ENCODE peak calls at places on chromosome 4, in five cellular contexts. F, V, P, M and S are unnamed samples.

GRCh38 chr4:67861513-67861912 is 22.3 kb downstream of the TMPRSS11D start:
- DNase-seq in F (no peak), V (no peak), P (no peak), M (no peak), S (no peak)

GRCh38 chr4:7430965-7431695 is 3.6 kb downstream of the PSAPL1 start:
- DNase-seq in F (no peak), V (no peak), P (peak), M (no peak), S (no peak)

GRCh38 chr4:137509855-137510282 is 22.4 kb downstream of the PCDH18 start:
- DNase-seq in F (no peak), V (no peak), P (no peak), M (no peak), S (no peak)

GRCh38 chr4:18127030-18127429 is 105.5 kb upstream of the LCORL start:
- DNase-seq in F (no peak), V (no peak), P (no peak), M (no peak), S (no peak)

GRCh38 chr4:123553279-123553678 is 156.7 kb downstream of the SPRY1 start:
- DNase-seq in F (no peak), V (peak), P (no peak), M (no peak), S (no peak)

GRCh38 chr4:36997727-36998126 is 246.8 kb upstream of the NWD2 start:
- DNase-seq in F (no peak), V (no peak), P (no peak), M (no peak), S (no peak)

GRCh38 chr4:74365761-74366160 is 816 bp downstream of the EREG start:
- DNase-seq in F (no peak), V (peak), P (no peak), M (no peak), S (no peak)

GRCh38 chr4:5711479-5712184 is 631 bp downstream of the EVC start:
- DNase-seq in F (no peak), V (no peak), P (peak), M (peak), S (no peak)

GRCh38 chr4:110163327-110164070 is 34.9 kb downstream of the ELOVL6 start:
- DNase-seq in F (no peak), V (no peak), P (no peak), M (no peak), S (no peak)

GRCh38 chr4:27807207-27807606 is 946.6 kb downstream of the STIM2 start:
- DNase-seq in F (no peak), V (no peak), P (no peak), M (no peak), S (no peak)

GRCh38 chr4:23921993-23922392 is 32.1 kb upstream of the PPARGC1A start:
- DNase-seq in F (no peak), V (no peak), P (no peak), M (no peak), S (no peak)

GRCh38 chr4:185868983-185869938 is 57.3 kb upstream of the SORBS2 start:
- DNase-seq in F (no peak), V (no peak), P (no peak), M (no peak), S (no peak)

GRCh38 chr4:7806080-7806630 is 133.5 kb downstream of the AFAP1 start:
- DNase-seq in F (no peak), V (peak), P (peak), M (no peak), S (no peak)

GRCh38 chr4:143581331-143581961 is 67.9 kb downstream of the SMARCA5 start:
- DNase-seq in F (no peak), V (no peak), P (no peak), M (no peak), S (no peak)

GRCh38 chr4:156223985-156224384 is 270.3 kb upstream of the CTSO start:
- DNase-seq in F (no peak), V (no peak), P (no peak), M (no peak), S (no peak)

GRCh38 chr4:107210450-107211239 is 174.5 kb upstream of the DKK2 start:
- DNase-seq in F (no peak), V (no peak), P (no peak), M (no peak), S (no peak)

GRCh38 chr4:176767183-176767582 is 25.5 kb downstream of the VEGFC start:
- DNase-seq in F (no peak), V (no peak), P (no peak), M (no peak), S (no peak)

GRCh38 chr4:103718993-103719319 is 829 bp downstream of the TACR3 start:
- DNase-seq in F (no peak), V (peak), P (no peak), M (no peak), S (no peak)

GRCh38 chr4:106588906-106589305 is 220.3 kb upstream of the GIMD1 start:
- DNase-seq in F (no peak), V (no peak), P (no peak), M (no peak), S (no peak)

GRCh38 chr4:14744346-14744745 is 257.9 kb upstream of the CPEB2 start:
- DNase-seq in F (no peak), V (no peak), P (no peak), M (peak), S (no peak)

GRCh38 chr4:109574443-109574850 is 14.4 kb downstream of the MCUB start:
- DNase-seq in F (no peak), V (no peak), P (no peak), M (no peak), S (no peak)

GRCh38 chr4:162499478-162499877 is 335.7 kb upstream of the FSTL5 start:
- DNase-seq in F (no peak), V (no peak), P (no peak), M (no peak), S (no peak)

GRCh38 chr4:41645716-41646115 is 102.8 kb downstream of the PHOX2B start:
- DNase-seq in F (no peak), V (no peak), P (no peak), M (no peak), S (no peak)

GRCh38 chr4:138678985-138679746 is 336.4 kb upstream of the NOCT start:
- DNase-seq in F (no peak), V (no peak), P (no peak), M (no peak), S (no peak)

GRCh38 chr4:166049036-166049435 is 176.0 kb downstream of the TLL1 start:
- DNase-seq in F (no peak), V (no peak), P (no peak), M (no peak), S (no peak)

GRCh38 chr4:153428816-153429592 is 37.2 kb upstream of the TMEM131L start:
- DNase-seq in F (no peak), V (peak), P (no peak), M (no peak), S (no peak)

GRCh38 chr4:182826391-182826790 is 90.8 kb downstream of the DCTD start:
- DNase-seq in F (no peak), V (peak), P (peak), M (no peak), S (no peak)

GRCh38 chr4:113969935-113970334 is 9.5 kb downstream of the ARSJ start:
- DNase-seq in F (no peak), V (no peak), P (no peak), M (no peak), S (no peak)

GRCh38 chr4:26192921-26193894 is 127.6 kb upstream of the RBPJ start:
- DNase-seq in F (peak), V (peak), P (no peak), M (no peak), S (no peak)

GRCh38 chr4:173924561-173924960 is 358.9 kb downstream of the FBXO8 start:
- DNase-seq in F (no peak), V (no peak), P (no peak), M (no peak), S (no peak)

GRCh38 chr4:86594559-86595425 is 677 bp downstream of the PTPN13 start:
- DNase-seq in F (peak), V (peak), P (no peak), M (peak), S (peak)

GRCh38 chr4:106385853-106386393 is 17.3 kb upstream of the GIMD1 start:
- DNase-seq in F (no peak), V (no peak), P (no peak), M (no peak), S (no peak)

GRCh38 chr4:99968330-99968729 is 18.3 kb upstream of the H2AZ1 start:
- DNase-seq in F (no peak), V (no peak), P (no peak), M (no peak), S (no peak)

GRCh38 chr4:91113130-91113706 is 986.0 kb downstream of the CCSER1 start:
- DNase-seq in F (no peak), V (peak), P (no peak), M (no peak), S (no peak)

GRCh38 chr4:24849662-24850280 is 54.4 kb downstream of the SOD3 start:
- DNase-seq in F (no peak), V (no peak), P (no peak), M (no peak), S (no peak)

GRCh38 chr4:4837921-4838601 is 21.4 kb upstream of the MSX1 start:
- DNase-seq in F (no peak), V (peak), P (peak), M (no peak), S (no peak)

GRCh38 chr4:1746265-1746691 is 25.0 kb downstream of the TACC3 start:
- DNase-seq in F (peak), V (no peak), P (peak), M (no peak), S (peak)